ENCODE peak calls at places on chromosome 6, in nine cellular contexts. M is H1, L is IMR-90, T is H9, N is neural progenitor cell, S is HCT116, E is astrocyte, A is keratinocyte, O is mesenchymal stem cell. B is an unnamed sample.

GRCh38 chr6:66086532-66086931 is 379.5 kb upstream of the EYS start:
- DNase-seq in N (no peak), S (no peak), O (no peak), M (no peak), E (no peak), T (no peak), L (no peak), A (no peak), B (no peak)

GRCh38 chr6:142210606-142211005 is 63.5 kb downstream of the VTA1 start:
- DNase-seq in N (no peak), E (no peak), M (no peak), O (no peak), L (peak; percentile 11), S (no peak), T (no peak), A (no peak), B (no peak)

GRCh38 chr6:33694401-33694931 is 17.0 kb downstream of the UQCC2 start:
- DNase-seq in E (peak; percentile 48), N (no peak), T (no peak), M (no peak), S (no peak), O (peak; percentile 72), A (peak; percentile 48), L (peak; percentile 38), B (no peak)

GRCh38 chr6:50062051-50062450 is 12.3 kb upstream of the DEFB112 start:
- DNase-seq in T (peak; percentile 29), E (no peak), L (peak; percentile 0), M (no peak), N (peak; percentile 47), O (no peak), S (peak; percentile 2), A (no peak), B (no peak)

GRCh38 chr6:138571174-138571573 is 71.9 kb upstream of the NHSL1 start:
- DNase-seq in M (no peak), E (no peak), S (no peak), O (no peak), A (no peak), L (peak; percentile 26), T (no peak), N (no peak), B (no peak)

GRCh38 chr6:109910571-109910970 is 67.5 kb upstream of the GPR6 start:
- DNase-seq in O (no peak), M (no peak), L (no peak), S (no peak), E (no peak), A (no peak), N (no peak), T (no peak), B (no peak)

GRCh38 chr6:133551436-133551835 is 310.3 kb downstream of the EYA4 start:
- DNase-seq in L (peak; percentile 70), O (no peak), A (no peak), E (no peak), N (no peak), T (no peak), M (no peak), S (no peak), B (no peak)

GRCh38 chr6:72406517-72406916 is 215.3 kb upstream of the KCNQ5 start:
- DNase-seq in A (no peak), S (no peak), T (no peak), N (no peak), E (no peak), M (no peak), O (no peak), L (no peak), B (no peak)

GRCh38 chr6:35514587-35514986 is 1.9 kb upstream of the TULP1 start:
- DNase-seq in A (no peak), O (no peak), N (no peak), E (no peak), M (no peak), T (no peak), L (no peak), S (no peak), B (no peak)

GRCh38 chr6:117629119-117629518 is 26.8 kb upstream of the GOPC start:
- DNase-seq in L (no peak), T (no peak), A (no peak), N (no peak), S (no peak), M (no peak), E (no peak), O (no peak), B (no peak)

GRCh38 chr6:169079650-169080049 is 174.0 kb downstream of the THBS2 start:
- DNase-seq in A (no peak), O (no peak), M (no peak), N (no peak), E (peak; percentile 35), T (no peak), S (no peak), L (no peak), B (no peak)

GRCh38 chr6:12490904-12491571 is 200.9 kb downstream of the EDN1 start:
- DNase-seq in T (no peak), N (no peak), S (no peak), E (peak; percentile 98), O (peak; percentile 91), A (no peak), M (no peak), L (peak; percentile 93), B (no peak)

GRCh38 chr6:57135885-57136284 is 36.2 kb upstream of the BAG2 start:
- DNase-seq in M (no peak), N (no peak), L (peak; percentile 68), T (no peak), S (no peak), O (no peak), E (no peak), A (no peak), B (no peak)

GRCh38 chr6:105879902-105880547 is 206.1 kb upstream of the PRDM1 start:
- DNase-seq in N (no peak), E (no peak), O (no peak), A (no peak), M (no peak), S (no peak), T (no peak), L (no peak), B (no peak)

GRCh38 chr6:499617-500016 is 108.1 kb downstream of the IRF4 start:
- DNase-seq in E (no peak), M (no peak), O (peak; percentile 11), A (no peak), T (no peak), L (no peak), N (no peak), S (no peak), B (no peak)

DNA sequence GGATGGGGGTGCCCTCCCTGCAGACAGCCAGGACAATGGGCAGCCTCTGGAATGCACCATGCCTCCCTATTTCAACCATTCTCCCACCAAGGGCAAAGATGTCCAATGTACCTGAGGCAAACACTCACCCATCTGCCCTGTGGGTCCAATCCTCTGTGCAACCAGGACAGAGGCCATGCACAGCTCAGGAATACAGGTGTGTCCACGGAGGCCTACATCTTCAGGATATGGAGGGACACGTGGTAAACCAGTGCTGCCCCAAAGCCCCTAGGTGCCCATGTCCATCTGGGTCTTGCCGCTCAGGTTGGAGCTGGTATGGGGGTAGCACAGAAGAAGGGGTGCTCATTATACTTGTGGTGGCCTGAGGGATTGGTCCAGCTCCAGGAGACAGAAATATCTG is 20.4 kb upstream of the TAF8 start:
- DNase-seq in E (no peak), S (no peak), M (no peak), A (no peak), N (no peak), O (no peak), L (no peak), T (no peak), B (no peak)
- H3K9ac ChIP-seq in E (no peak overlapping the region), S (no peak overlapping the region), M (no peak overlapping the region), A (no peak overlapping the region), N (no peak overlapping the region), O (no peak overlapping the region), L (no peak overlapping the region), T (no peak overlapping the region), B (peak overlapping the region; percentile 2)

DNA sequence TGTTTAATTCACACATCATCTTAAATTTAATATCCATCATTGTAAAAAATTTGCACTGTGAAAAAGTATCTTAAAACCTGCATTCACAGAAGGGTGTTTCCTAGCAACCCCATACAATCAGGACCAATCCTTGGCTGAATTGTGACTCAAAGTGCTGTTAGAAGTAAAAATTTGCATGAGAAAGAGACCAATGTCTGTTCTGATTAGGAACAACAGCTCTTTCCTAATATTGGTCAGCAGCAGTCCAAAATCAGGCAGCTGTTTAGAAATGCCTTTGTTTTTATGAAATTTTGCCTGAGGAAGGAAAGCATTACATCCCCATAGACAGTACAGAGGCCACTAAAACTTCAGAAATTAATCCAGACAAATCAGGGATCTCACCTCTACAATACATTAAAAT is 987.0 kb downstream of the HACE1 start:
- DNase-seq in O (no peak), E (no peak), T (no peak), M (no peak), A (no peak), L (no peak), S (no peak), N (peak; percentile 69), B (no peak)
- H3K9ac ChIP-seq in O (no peak overlapping the region), E (no peak overlapping the region), T (no peak overlapping the region), M (no peak overlapping the region), A (no peak overlapping the region), L (no peak overlapping the region), S (no peak overlapping the region), N (no peak overlapping the region), B (no peak overlapping the region)

DNA sequence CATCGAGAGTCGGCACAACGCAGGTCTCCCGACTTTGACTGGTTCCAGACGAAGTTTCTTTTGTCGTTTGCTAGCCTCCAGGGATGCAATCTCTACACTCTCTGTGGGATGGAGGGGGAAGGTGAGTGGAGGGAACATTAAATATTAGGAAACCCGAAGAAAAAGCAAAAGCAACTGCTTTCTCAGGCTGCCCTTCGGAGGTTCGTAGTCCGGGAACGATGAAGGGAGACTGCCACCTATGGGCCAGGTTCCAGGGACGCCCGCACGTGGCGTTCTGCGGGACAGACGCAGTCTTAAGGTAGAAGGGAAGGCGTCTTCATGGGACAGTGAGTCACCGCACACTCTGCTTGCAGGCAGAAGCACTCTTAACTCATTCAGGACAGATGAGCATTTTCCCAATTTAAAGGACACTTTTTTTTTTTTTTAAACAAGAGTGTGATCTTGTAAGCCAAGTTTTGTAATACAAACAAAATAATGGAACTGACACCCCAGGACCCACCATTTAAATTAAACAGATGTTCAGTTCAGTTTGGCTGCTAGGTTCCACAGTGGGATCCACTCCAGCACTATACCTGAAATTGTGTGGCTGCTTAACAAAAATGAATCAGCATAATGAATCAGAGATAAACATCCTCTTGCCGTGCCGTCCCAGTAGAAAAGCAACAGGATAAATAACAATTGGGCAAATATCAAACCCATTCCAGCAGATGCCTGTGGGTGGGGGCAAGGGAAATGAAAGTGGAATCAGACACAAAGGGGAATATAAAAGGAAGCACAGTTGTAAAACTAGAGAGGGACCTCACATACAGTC is 65.8 kb upstream of the ARMC2 start:
- DNase-seq in E (peak; percentile 71), T (peak; percentile 89), M (peak; percentile 82), N (peak; percentile 86), O (peak; percentile 83), L (peak; percentile 81), S (peak; percentile 80), A (peak; percentile 55), B (peak; percentile 80)
- H3K9ac ChIP-seq in E (peak overlapping the region; percentile 77), T (no peak overlapping the region), M (no peak overlapping the region), N (no peak overlapping the region), O (peak overlapping the region; percentile 84), L (peak overlapping the region; percentile 72), S (peak overlapping the region; percentile 48), A (peak overlapping the region; percentile 72), B (peak overlapping the region; percentile 25)

DNA sequence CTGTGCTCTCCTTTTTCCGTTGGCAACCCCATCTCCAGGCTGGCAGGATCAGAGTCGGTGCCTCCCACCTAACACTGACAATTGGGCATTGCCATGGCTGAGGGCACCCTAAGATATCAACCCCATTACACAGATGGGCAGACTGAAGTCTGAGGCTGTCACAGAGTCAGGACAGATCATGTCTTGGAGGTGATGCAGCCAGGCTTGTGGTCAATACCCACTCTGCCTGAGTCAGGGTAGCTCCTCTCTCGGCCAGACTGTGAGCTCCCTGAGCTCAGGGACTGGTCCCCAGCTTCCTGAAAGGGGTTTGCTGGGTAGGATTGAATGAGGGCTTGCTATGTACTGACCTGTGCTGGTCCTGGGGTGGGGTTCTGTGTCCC is 59.5 kb downstream of the MRPL14 start:
- DNase-seq in O (no peak), M (no peak), S (no peak), A (no peak), N (no peak), E (no peak), T (no peak), L (peak; percentile 47), B (no peak)
- H3K9ac ChIP-seq in O (peak overlapping the region; percentile 9), M (no peak overlapping the region), S (no peak overlapping the region), A (no peak overlapping the region), N (no peak overlapping the region), E (no peak overlapping the region), T (no peak overlapping the region), L (no peak overlapping the region), B (no peak overlapping the region)

B was measured in DND-41.